ENCODE peak calls at places on chromosomes 7 and 10, in six cellular contexts. D is sigmoid colon, V is heart left ventricle, R is IMR-90, N is body of pancreas, I is tibial nerve. M is an unnamed sample. For H3K4me1 and H3K9me3, the result is how much of the 10 kb centered on the place peaks cover.

GRCh38 chr10:83312570-83312969 is 826.7 kb upstream of the GHITM start:
- DNase-seq in N (no peak), D (no peak), R (no peak), I (no peak), V (no peak), M (no peak)

GRCh38 chr7:25002826-25003225 is 22.8 kb upstream of the OSBPL3 start:
- DNase-seq in V (no peak), N (no peak), I (no peak), R (peak), D (no peak), M (no peak)

GRCh38 chr7:43890468-43890867 is 15.9 kb downstream of the URGCP start:
- DNase-seq in D (no peak), V (no peak), R (no peak), N (no peak), I (no peak), M (no peak)

GRCh38 chr7:78134256-78134655 is 335.7 kb downstream of the PHTF2 start:
- DNase-seq in V (no peak), I (no peak), D (no peak), R (peak), N (no peak), M (no peak)

GRCh38 chr7:2758673-2759603 is 70.9 kb downstream of the AMZ1 start:
- DNase-seq in D (no peak), I (no peak), V (no peak), N (no peak), R (no peak), M (no peak)

GRCh38 chr10:33277135-33277536 is 57.3 kb downstream of the NRP1 start:
- DNase-seq in V (peak), R (peak), D (peak), I (peak), N (peak), M (no peak)

GRCh38 chr10:63520463-63521388 is 475 bp upstream of the REEP3 start:
- DNase-seq in D (peak), N (peak), I (peak), R (peak), V (peak), M (no peak)

GRCh38 chr10:3494131-3494878 is 290.7 kb downstream of the KLF6 start:
- DNase-seq in I (no peak), D (peak), V (no peak), N (no peak), R (peak), M (no peak)

GRCh38 chr10:115866174-115866573 is 406.8 kb downstream of the GFRA1 start:
- DNase-seq in N (no peak), D (no peak), V (no peak), I (no peak), R (no peak), M (no peak)

GRCh38 chr10:2610946-2611345 is 456.4 kb upstream of the PFKP start:
- DNase-seq in I (no peak), N (no peak), D (no peak), R (no peak), V (no peak), M (no peak)

GRCh38 chr7:100674441-100675407 is 1.2 kb downstream of the GNB2 start:
- DNase-seq in R (no peak), N (no peak), I (no peak), V (no peak), D (peak), M (no peak)

GRCh38 chr10:130045091-130045652 is 65.5 kb downstream of the C10orf143 start:
- DNase-seq in D (no peak), V (no peak), R (no peak), I (no peak), N (no peak), M (no peak)

GRCh38 chr7:92634924-92635519 is 44.8 kb upstream of the FAM133B start:
- DNase-seq in I (no peak), V (no peak), N (no peak), R (peak), D (no peak), M (no peak)

GRCh38 chr7:4205828-4206227 is 476.3 kb upstream of the FOXK1 start:
- DNase-seq in V (no peak), N (no peak), D (no peak), I (no peak), R (no peak), M (no peak)

GRCh38 chr10:62443866-62444265 is 69.7 kb downstream of the ZNF365 start:
- DNase-seq in R (no peak), I (no peak), V (no peak), D (no peak), N (no peak), M (no peak)

GRCh38 chr10:66025186-66025585 is 900.6 kb upstream of the LRRTM3 start:
- DNase-seq in I (no peak), D (no peak), R (no peak), N (no peak), V (no peak), M (no peak)

GRCh38 chr7:148607151-148607661 is 16.6 kb downstream of the C7orf33 start:
- DNase-seq in V (no peak), R (no peak), N (no peak), D (no peak), I (no peak), M (no peak)

GRCh38 chr7:34491899-34492298 is 166.1 kb upstream of the NPSR1 start:
- DNase-seq in R (no peak), V (no peak), N (no peak), I (no peak), D (no peak), M (no peak)

GRCh38 chr10:21498416-21498815 is 27.1 kb downstream of the SKIDA1 start:
- DNase-seq in D (no peak), V (no peak), N (no peak), R (no peak), I (no peak), M (no peak)

GRCh38 chr10:104274762-104275721 is 6.1 kb downstream of the GSTO2 start:
- DNase-seq in R (no peak), N (peak), I (no peak), V (peak), D (no peak), M (no peak)

GRCh38 chr7:85521108-85521694 is 334.3 kb upstream of the SEMA3D start:
- DNase-seq in V (no peak), R (peak), N (no peak), I (no peak), D (no peak), M (no peak)

GRCh38 chr10:48215148-48215982 is 59.1 kb downstream of the FRMPD2 start:
- DNase-seq in D (no peak), R (peak), I (no peak), N (peak), V (no peak), M (no peak)

GRCh38 chr10:127922675-127923366 is 15.9 kb downstream of the PTPRE start:
- DNase-seq in D (peak), N (peak), V (peak), R (peak), I (no peak), M (no peak)

GRCh38 chr10:24703700-24704099 is 20.0 kb downstream of the ARHGAP21 start:
- DNase-seq in I (no peak), D (no peak), N (no peak), R (peak), V (no peak), M (no peak)

GRCh38 chr7:48090095-48090805 is 1.2 kb downstream of the UPP1 start:
- DNase-seq in R (peak), V (peak), I (no peak), D (peak), N (peak), M (no peak)

GRCh38 chr7:27108390-27109127 is 6.1 kb upstream of the HOXA2 start:
- DNase-seq in N (peak), I (no peak), D (peak), V (no peak), R (peak), M (no peak)

GRCh38 chr7:43164757-43165156 is 52.3 kb downstream of the HECW1 start:
- DNase-seq in N (no peak), V (no peak), I (no peak), R (peak), D (no peak), M (no peak)

GRCh38 chr10:79493806-79494205 is 18.5 kb upstream of the EIF5AL1 start:
- DNase-seq in I (no peak), D (no peak), R (no peak), N (no peak), V (no peak), M (no peak)

GRCh38 chr7:53422291-53422690 is 386.9 kb downstream of the POM121L12 start:
- DNase-seq in V (no peak), N (no peak), R (no peak), D (no peak), I (no peak), M (no peak)

GRCh38 chr7:50166997-50167961 is 74.2 kb upstream of the ZPBP start:
- DNase-seq in I (no peak), V (no peak), N (no peak), D (no peak), R (no peak), M (no peak)

GRCh38 chr7:66352071-66352470 is 146.9 kb downstream of the TPST1 start:
- DNase-seq in R (no peak), D (no peak), V (no peak), I (no peak), N (no peak), M (no peak)

GRCh38 chr7:86152926-86153325 is 490.8 kb upstream of the GRM3 start:
- DNase-seq in R (no peak), N (no peak), D (no peak), I (no peak), V (no peak), M (no peak)

GRCh38 chr7:80392229-80393169 is 119.4 kb downstream of the GNAT3 start:
- DNase-seq in D (no peak), N (no peak), I (no peak), V (no peak), R (peak), M (no peak)

GRCh38 chr7:132072165-132072564 is 504.1 kb downstream of the PLXNA4 start:
- DNase-seq in R (no peak), D (no peak), I (no peak), V (no peak), N (no peak), M (peak)

DNA sequence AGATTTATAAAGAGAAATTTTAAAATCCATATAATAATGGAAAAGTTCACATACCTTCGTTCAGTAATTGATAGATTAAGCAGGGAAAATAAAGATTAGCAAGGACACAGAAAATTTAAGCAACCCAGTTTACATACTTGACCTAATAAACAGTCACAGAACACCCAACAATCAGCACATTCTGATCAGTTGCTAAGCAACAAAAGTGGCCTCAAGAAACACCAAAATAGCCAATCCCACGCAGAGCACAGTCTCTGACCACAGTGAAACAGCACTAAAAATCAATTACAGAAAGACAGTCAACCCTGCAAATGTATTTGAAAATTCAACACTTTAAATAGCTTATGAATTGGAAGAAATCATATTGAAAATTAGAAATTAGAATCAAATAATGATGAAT is 39.3 kb upstream of the DRGX start:
- DNase-seq in V (no peak), N (no peak), R (no peak), D (no peak), I (no peak), M (no peak)
- H3K4me1 ChIP-seq in V (under half), N (under half), R (under half), D (under half), I (under half), M (under half)

GRCh38 chr10:34736976-34737771 is 77.9 kb downstream of the PARD3 start:
- DNase-seq in N (no peak), I (no peak), D (no peak), R (no peak), V (no peak), M (no peak)
- TF ChIP-seq POLR2A in N (no peak), I (no peak), D (no peak), R (no peak), V (no peak), M (no peak)

GRCh38 chr7:157579425-157579824 is 242.6 kb downstream of the DNAJB6 start:
- DNase-seq in D (no peak), I (no peak), R (no peak), V (peak), N (no peak), M (no peak)
- H3K9me3 ChIP-seq in D (under half), I (under half), R (under half), V (under half), N (under half), M (under half)

GRCh38 chr10:17086865-17087264 is 42.7 kb downstream of the CUBN start:
- DNase-seq in N (no peak), V (no peak), D (no peak), R (no peak), I (no peak), M (no peak)
- H3K4me1 ChIP-seq in N (under half), V (under half), D (under half), R (under half), I (under half), M (under half)

GRCh38 chr7:1430056-1430845 is 29.0 kb downstream of the MICALL2 start:
- DNase-seq in R (no peak), V (no peak), N (no peak), D (no peak), I (no peak), M (no peak)

GRCh38 chr7:1431226-1431625 is 28.0 kb downstream of the MICALL2 start:
- DNase-seq in V (no peak), N (no peak), D (no peak), I (no peak), R (no peak), M (no peak)

GRCh38 chr7:1426474-1426873 is 32.8 kb downstream of the MICALL2 start:
- DNase-seq in R (no peak), D (no peak), N (no peak), I (no peak), V (no peak), M (no peak)

GRCh38 chr7:1427064-1427657 is 32.1 kb downstream of the MICALL2 start:
- DNase-seq in I (no peak), N (no peak), D (no peak), R (no peak), V (no peak), M (no peak)

DNA sequence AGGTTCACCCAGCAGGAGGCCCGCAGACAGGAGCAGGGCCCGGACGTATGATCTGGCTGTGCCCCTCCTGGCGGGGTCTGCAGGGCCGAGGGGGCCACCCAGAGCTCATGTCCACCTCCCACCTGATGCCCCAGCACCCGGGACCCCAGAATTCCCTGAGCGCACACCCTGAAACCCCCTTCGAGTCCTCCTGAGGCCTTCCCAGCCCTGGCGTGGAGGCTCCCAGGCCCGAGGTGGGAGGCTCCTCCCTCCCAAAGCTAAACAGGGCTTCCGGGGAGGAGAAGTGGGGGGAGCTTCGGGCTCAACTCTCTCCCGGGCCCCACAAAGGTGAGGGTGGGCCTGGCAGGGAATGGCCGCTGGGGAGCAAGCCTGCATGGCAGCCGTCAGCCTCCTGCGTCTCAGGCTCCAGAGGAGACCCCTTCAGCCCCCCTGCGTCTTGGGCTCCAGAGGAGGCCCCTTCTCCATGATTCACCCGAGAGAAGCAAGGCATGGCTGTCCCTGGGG is 30.3 kb downstream of the MICALL2 start:
- DNase-seq in V (no peak), N (no peak), R (no peak), D (no peak), I (no peak), M (no peak)
- TF ChIP-seq POLR2A in V (no peak), N (no peak), R (no peak), D (no peak), I (no peak), M (no peak)

GRCh38 chr7:157886711-157887110 is 549.9 kb downstream of the DNAJB6 start:
- DNase-seq in N (no peak), R (no peak), I (no peak), D (no peak), V (no peak), M (no peak)
- H3K9me3 ChIP-seq in N (under half), R (under half), I (under half), D (under half), V (under half), M (under half)

GRCh38 chr10:71270301-71270777 is 48.7 kb upstream of the SLC29A3 start:
- DNase-seq in N (peak), D (no peak), V (no peak), R (peak), I (no peak), M (no peak)

GRCh38 chr10:71271626-71272025 is 47.4 kb upstream of the SLC29A3 start:
- DNase-seq in R (peak), V (no peak), N (no peak), I (no peak), D (no peak), M (no peak)

GRCh38 chr10:71270821-71271220 is 48.2 kb upstream of the SLC29A3 start:
- DNase-seq in R (no peak), V (no peak), I (no peak), N (no peak), D (no peak), M (no peak)

GRCh38 chr10:71273506-71273905 is 45.6 kb upstream of the SLC29A3 start:
- DNase-seq in I (no peak), R (no peak), D (no peak), V (no peak), N (no peak), M (no peak)

GRCh38 chr10:71272122-71272771 is 46.8 kb upstream of the SLC29A3 start:
- DNase-seq in D (no peak), N (no peak), I (no peak), R (peak), V (no peak), M (no peak)
- H3K4me1 ChIP-seq in D (under half), N (under half), I (under half), R (under half), V (half or more), M (under half)

GRCh38 chr10:100996678-100997363 is 2.8 kb upstream of the LZTS2 start:
- DNase-seq in V (no peak), D (peak), I (no peak), N (peak), R (no peak), M (no peak)
- TF ChIP-seq POLR2A in V (no peak), D (no peak), I (no peak), N (no peak), R (no peak), M (no peak)

DNA sequence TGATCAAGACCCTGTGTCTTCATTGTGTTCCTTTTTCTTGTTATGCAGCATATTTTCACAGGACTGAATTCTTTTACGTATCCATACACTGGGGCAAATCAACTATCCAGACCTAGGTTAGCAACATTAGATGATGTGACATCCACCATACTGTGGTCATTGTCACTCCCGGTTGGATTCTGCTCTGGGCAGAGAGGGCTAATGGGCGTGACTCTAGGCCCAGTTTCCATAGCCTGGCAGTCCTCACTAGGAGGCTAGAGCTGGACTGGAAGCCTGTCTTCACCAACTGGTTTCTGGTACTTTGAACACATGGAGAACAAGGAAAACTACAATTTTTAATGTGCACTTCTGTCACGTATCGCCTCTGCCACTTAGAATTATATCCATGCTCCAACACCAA is 25.2 kb downstream of the AKR1E2 start:
- DNase-seq in I (no peak), D (no peak), V (no peak), N (no peak), R (no peak), M (peak)
- H3K9me3 ChIP-seq in I (under half), D (under half), V (under half), N (under half), R (under half), M (under half)